ENCODE peak calls at places on chromosomes 2 and 18, in nine cellular contexts. One of them, this sample, is unnamed.

GRCh38 chr2:113240915-113241911 is 37.5 kb downstream of the PAX8 start:
- DNase-seq in cardiac muscle cell: peak; percentile 94
- DNase-seq in heart right ventricle: peak; percentile 45
- DNase-seq in endothelial cell: no peak
- DNase-seq in kidney epithelial cell: peak; percentile 100
- DNase-seq in GM12865: no peak
- DNase-seq in AG04450: peak; percentile 94
- DNase-seq in AG09309: peak; percentile 97
- DNase-seq in neural progenitor cell: no peak
- DNase-seq in this sample: peak; percentile 85

GRCh38 chr2:19187323-19188020 is 171.0 kb downstream of the OSR1 start:
- DNase-seq in AG04450: no peak
- DNase-seq in AG09309: no peak
- DNase-seq in GM12865: no peak
- DNase-seq in kidney epithelial cell: no peak
- DNase-seq in neural progenitor cell: no peak
- DNase-seq in cardiac muscle cell: no peak
- DNase-seq in heart right ventricle: no peak
- DNase-seq in endothelial cell: no peak
- DNase-seq in this sample: no peak

GRCh38 chr18:59957957-59958356 is 58.2 kb downstream of the PMAIP1 start:
- DNase-seq in AG04450: peak; percentile 41
- DNase-seq in neural progenitor cell: no peak
- DNase-seq in endothelial cell: no peak
- DNase-seq in heart right ventricle: peak; percentile 48
- DNase-seq in cardiac muscle cell: peak; percentile 48
- DNase-seq in kidney epithelial cell: peak; percentile 41
- DNase-seq in GM12865: peak; percentile 74
- DNase-seq in AG09309: no peak
- DNase-seq in this sample: no peak

GRCh38 chr18:73462092-73462491 is 594.3 kb upstream of the NETO1 start:
- DNase-seq in AG09309: peak; percentile 87
- DNase-seq in AG04450: peak; percentile 54
- DNase-seq in GM12865: no peak
- DNase-seq in heart right ventricle: no peak
- DNase-seq in cardiac muscle cell: peak; percentile 57
- DNase-seq in endothelial cell: no peak
- DNase-seq in kidney epithelial cell: no peak
- DNase-seq in neural progenitor cell: no peak
- DNase-seq in this sample: no peak

GRCh38 chr2:130183500-130184373 is 1.7 kb downstream of the MZT2B start:
- DNase-seq in endothelial cell: no peak
- DNase-seq in kidney epithelial cell: no peak
- DNase-seq in cardiac muscle cell: peak; percentile 56
- DNase-seq in GM12865: no peak
- DNase-seq in AG09309: no peak
- DNase-seq in neural progenitor cell: peak; percentile 60
- DNase-seq in AG04450: no peak
- DNase-seq in heart right ventricle: peak; percentile 57
- DNase-seq in this sample: no peak

GRCh38 chr2:121819846-121820245 is 64.4 kb downstream of the TSN start:
- DNase-seq in kidney epithelial cell: no peak
- DNase-seq in AG09309: no peak
- DNase-seq in GM12865: no peak
- DNase-seq in heart right ventricle: no peak
- DNase-seq in neural progenitor cell: no peak
- DNase-seq in endothelial cell: no peak
- DNase-seq in cardiac muscle cell: no peak
- DNase-seq in AG04450: no peak
- DNase-seq in this sample: no peak

GRCh38 chr18:22728016-22728415 is 205.1 kb upstream of the RBBP8 start:
- DNase-seq in GM12865: no peak
- DNase-seq in heart right ventricle: no peak
- DNase-seq in AG04450: no peak
- DNase-seq in AG09309: no peak
- DNase-seq in endothelial cell: no peak
- DNase-seq in cardiac muscle cell: no peak
- DNase-seq in kidney epithelial cell: no peak
- DNase-seq in neural progenitor cell: no peak
- DNase-seq in this sample: no peak

GRCh38 chr2:124001681-124002080 is 23.4 kb upstream of the CNTNAP5 start:
- DNase-seq in AG04450: no peak
- DNase-seq in GM12865: no peak
- DNase-seq in AG09309: no peak
- DNase-seq in cardiac muscle cell: no peak
- DNase-seq in kidney epithelial cell: no peak
- DNase-seq in neural progenitor cell: no peak
- DNase-seq in endothelial cell: no peak
- DNase-seq in heart right ventricle: no peak
- DNase-seq in this sample: no peak

GRCh38 chr2:8615252-8616083 is 66.4 kb upstream of the ID2 start:
- DNase-seq in heart right ventricle: no peak
- DNase-seq in endothelial cell: no peak
- DNase-seq in AG04450: no peak
- DNase-seq in neural progenitor cell: no peak
- DNase-seq in cardiac muscle cell: no peak
- DNase-seq in GM12865: no peak
- DNase-seq in AG09309: no peak
- DNase-seq in kidney epithelial cell: no peak
- DNase-seq in this sample: no peak

GRCh38 chr18:77851798-77852197 is 602.1 kb downstream of the GALR1 start:
- DNase-seq in AG04450: no peak
- DNase-seq in endothelial cell: no peak
- DNase-seq in heart right ventricle: no peak
- DNase-seq in kidney epithelial cell: no peak
- DNase-seq in neural progenitor cell: no peak
- DNase-seq in GM12865: no peak
- DNase-seq in cardiac muscle cell: no peak
- DNase-seq in AG09309: no peak
- DNase-seq in this sample: no peak

GRCh38 chr18:46461993-46462392 is 195.0 kb downstream of the LOXHD1 start:
- DNase-seq in AG09309: no peak
- DNase-seq in heart right ventricle: no peak
- DNase-seq in neural progenitor cell: no peak
- DNase-seq in AG04450: no peak
- DNase-seq in endothelial cell: no peak
- DNase-seq in kidney epithelial cell: no peak
- DNase-seq in cardiac muscle cell: no peak
- DNase-seq in GM12865: no peak
- DNase-seq in this sample: no peak

GRCh38 chr2:183665976-183666375 is 541.7 kb downstream of the NUP35 start:
- DNase-seq in neural progenitor cell: no peak
- DNase-seq in GM12865: no peak
- DNase-seq in kidney epithelial cell: peak; percentile 14
- DNase-seq in AG04450: no peak
- DNase-seq in heart right ventricle: no peak
- DNase-seq in AG09309: no peak
- DNase-seq in cardiac muscle cell: no peak
- DNase-seq in endothelial cell: no peak
- DNase-seq in this sample: no peak

GRCh38 chr2:183665403-183665802 is 541.2 kb downstream of the NUP35 start:
- DNase-seq in endothelial cell: no peak
- DNase-seq in heart right ventricle: no peak
- DNase-seq in AG09309: no peak
- DNase-seq in cardiac muscle cell: no peak
- DNase-seq in neural progenitor cell: peak; percentile 18
- DNase-seq in GM12865: no peak
- DNase-seq in AG04450: no peak
- DNase-seq in kidney epithelial cell: no peak
- DNase-seq in this sample: no peak

GRCh38 chr2:183671233-183671632 is 547.0 kb downstream of the NUP35 start:
- DNase-seq in endothelial cell: no peak
- DNase-seq in AG04450: no peak
- DNase-seq in AG09309: no peak
- DNase-seq in kidney epithelial cell: no peak
- DNase-seq in heart right ventricle: no peak
- DNase-seq in neural progenitor cell: no peak
- DNase-seq in cardiac muscle cell: no peak
- DNase-seq in GM12865: no peak
- DNase-seq in this sample: no peak
- TF ChIP-seq CTCF in endothelial cell: no peak
- TF ChIP-seq CTCF in AG04450: no peak
- TF ChIP-seq CTCF in AG09309: no peak
- TF ChIP-seq CTCF in kidney epithelial cell: no peak
- TF ChIP-seq CTCF in heart right ventricle: no peak
- TF ChIP-seq CTCF in neural progenitor cell: no peak
- TF ChIP-seq CTCF in cardiac muscle cell: no peak
- TF ChIP-seq CTCF in GM12865: no peak
- TF ChIP-seq CTCF in this sample: no peak

GRCh38 chr2:23651187-23651983 is 266.4 kb downstream of the KLHL29 start:
- DNase-seq in endothelial cell: no peak
- DNase-seq in AG04450: peak; percentile 43
- DNase-seq in neural progenitor cell: no peak
- DNase-seq in kidney epithelial cell: peak; percentile 69
- DNase-seq in cardiac muscle cell: peak; percentile 71
- DNase-seq in AG09309: peak; percentile 32
- DNase-seq in heart right ventricle: no peak
- DNase-seq in GM12865: no peak
- DNase-seq in this sample: no peak

GRCh38 chr2:23656597-23656973 is 270.3 kb downstream of the ATAD2B start:
- DNase-seq in kidney epithelial cell: no peak
- DNase-seq in AG04450: no peak
- DNase-seq in endothelial cell: no peak
- DNase-seq in cardiac muscle cell: peak; percentile 12
- DNase-seq in GM12865: no peak
- DNase-seq in AG09309: no peak
- DNase-seq in heart right ventricle: no peak
- DNase-seq in neural progenitor cell: no peak
- DNase-seq in this sample: no peak

GRCh38 chr2:23655862-23656596 is 270.9 kb downstream of the ATAD2B start:
- DNase-seq in heart right ventricle: no peak
- DNase-seq in neural progenitor cell: no peak
- DNase-seq in GM12865: no peak
- DNase-seq in kidney epithelial cell: no peak
- DNase-seq in AG04450: no peak
- DNase-seq in AG09309: no peak
- DNase-seq in cardiac muscle cell: peak; percentile 22
- DNase-seq in endothelial cell: no peak
- DNase-seq in this sample: no peak

GRCh38 chr2:23654756-23655155 is 269.8 kb downstream of the KLHL29 start:
- DNase-seq in AG04450: no peak
- DNase-seq in GM12865: no peak
- DNase-seq in AG09309: no peak
- DNase-seq in heart right ventricle: no peak
- DNase-seq in cardiac muscle cell: no peak
- DNase-seq in neural progenitor cell: no peak
- DNase-seq in endothelial cell: no peak
- DNase-seq in kidney epithelial cell: no peak
- DNase-seq in this sample: no peak

DNA sequence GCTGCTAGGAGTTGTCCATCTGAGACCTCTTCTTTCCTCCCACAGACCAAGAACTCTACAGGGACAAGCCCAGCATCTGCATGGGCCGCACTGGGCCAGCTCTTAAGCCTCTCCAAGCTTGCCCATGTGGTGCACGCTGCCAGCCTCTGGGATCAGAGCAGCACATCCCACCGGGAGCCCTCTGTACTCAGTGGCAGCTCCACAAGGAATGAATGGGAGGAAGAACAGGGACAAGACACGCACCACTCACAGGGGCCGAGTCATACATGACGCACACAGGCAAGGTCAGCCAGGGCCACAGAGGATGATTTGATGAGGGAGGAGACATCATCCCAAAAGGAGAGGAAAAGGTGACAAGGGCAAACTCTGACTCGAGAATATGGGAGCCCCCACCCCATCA is 268.3 kb downstream of the KLHL29 start:
- DNase-seq in neural progenitor cell: no peak
- DNase-seq in endothelial cell: no peak
- DNase-seq in AG09309: no peak
- DNase-seq in cardiac muscle cell: no peak
- DNase-seq in kidney epithelial cell: no peak
- DNase-seq in heart right ventricle: no peak
- DNase-seq in AG04450: no peak
- DNase-seq in GM12865: no peak
- DNase-seq in this sample: no peak
- TF ChIP-seq CTCF in neural progenitor cell: no peak
- TF ChIP-seq CTCF in endothelial cell: no peak
- TF ChIP-seq CTCF in AG09309: no peak
- TF ChIP-seq CTCF in cardiac muscle cell: no peak
- TF ChIP-seq CTCF in kidney epithelial cell: no peak
- TF ChIP-seq CTCF in heart right ventricle: no peak
- TF ChIP-seq CTCF in AG04450: no peak
- TF ChIP-seq CTCF in GM12865: no peak
- TF ChIP-seq CTCF in this sample: no peak

DNA sequence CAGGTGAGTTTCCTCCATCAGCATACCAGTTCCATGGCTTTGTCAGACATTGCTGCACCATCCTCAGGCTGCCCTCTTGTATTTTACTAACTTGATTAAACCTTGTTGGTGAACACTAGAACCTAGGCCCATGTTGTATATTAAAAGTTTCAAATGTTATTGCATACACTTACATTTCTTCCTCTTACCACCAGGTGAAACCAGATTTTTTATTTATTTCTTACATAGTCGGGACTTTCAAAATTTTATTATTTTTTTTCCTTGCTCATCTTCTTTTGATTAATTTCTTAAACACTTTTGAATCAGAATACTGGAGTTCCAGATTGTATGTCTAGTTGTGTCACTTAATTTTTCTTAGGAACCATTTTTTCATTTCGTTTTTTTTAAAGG is 5.9 kb downstream of the CERS6 start:
- DNase-seq in kidney epithelial cell: no peak
- DNase-seq in GM12865: no peak
- DNase-seq in AG09309: no peak
- DNase-seq in cardiac muscle cell: no peak
- DNase-seq in AG04450: no peak
- DNase-seq in heart right ventricle: no peak
- DNase-seq in neural progenitor cell: no peak
- DNase-seq in endothelial cell: no peak
- DNase-seq in this sample: no peak
- TF ChIP-seq CTCF in kidney epithelial cell: no peak
- TF ChIP-seq CTCF in GM12865: no peak
- TF ChIP-seq CTCF in AG09309: no peak
- TF ChIP-seq CTCF in cardiac muscle cell: no peak
- TF ChIP-seq CTCF in AG04450: no peak
- TF ChIP-seq CTCF in heart right ventricle: no peak
- TF ChIP-seq CTCF in neural progenitor cell: no peak
- TF ChIP-seq CTCF in endothelial cell: peak; percentile 41
- TF ChIP-seq CTCF in this sample: no peak

DNA sequence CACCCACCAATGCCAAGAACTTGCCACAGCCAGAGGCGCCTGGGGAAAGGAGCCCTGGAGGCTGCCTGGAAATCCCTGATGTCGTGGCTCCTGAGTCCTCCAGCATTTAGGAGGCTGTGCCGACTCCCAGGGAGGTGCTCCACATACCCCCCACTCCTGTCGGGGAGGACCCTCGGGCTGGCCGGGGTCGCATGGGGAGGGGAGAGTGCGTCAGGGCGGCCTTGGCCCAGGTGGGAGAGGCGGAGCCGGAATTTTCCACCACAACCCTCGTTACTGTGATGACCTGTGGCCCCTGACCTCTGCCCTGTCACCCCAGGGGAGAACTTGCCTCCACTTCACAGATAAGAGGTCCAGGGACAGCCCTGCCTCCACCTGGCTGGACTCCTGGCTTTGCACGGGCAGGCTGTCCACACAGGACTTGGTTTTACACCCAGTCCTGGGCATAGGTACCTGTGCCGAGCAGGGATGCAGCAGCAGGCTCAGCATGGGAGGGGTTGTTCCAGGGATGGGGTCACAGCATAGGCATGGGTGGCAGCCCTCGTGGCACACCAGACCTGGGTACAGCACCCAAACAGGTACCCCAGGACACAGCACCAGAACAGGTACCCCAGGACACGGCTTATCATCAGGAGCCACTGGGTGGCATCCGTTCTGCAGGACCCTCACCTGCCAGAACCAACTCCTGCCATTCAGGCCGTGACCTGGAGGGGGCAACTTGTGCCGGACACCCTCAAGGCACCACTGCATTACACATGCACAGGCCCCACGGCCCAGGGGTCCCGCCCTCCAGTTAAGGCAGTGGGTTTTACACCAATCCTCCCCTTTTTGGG is 12.3 kb upstream of the AGXT start:
- DNase-seq in endothelial cell: no peak
- DNase-seq in heart right ventricle: no peak
- DNase-seq in AG09309: no peak
- DNase-seq in kidney epithelial cell: no peak
- DNase-seq in GM12865: peak; percentile 41
- DNase-seq in neural progenitor cell: peak; percentile 46
- DNase-seq in AG04450: no peak
- DNase-seq in cardiac muscle cell: no peak
- DNase-seq in this sample: no peak
- TF ChIP-seq CTCF in endothelial cell: no peak
- TF ChIP-seq CTCF in heart right ventricle: no peak
- TF ChIP-seq CTCF in AG09309: peak; percentile 5
- TF ChIP-seq CTCF in kidney epithelial cell: peak; percentile 15
- TF ChIP-seq CTCF in GM12865: peak; percentile 27
- TF ChIP-seq CTCF in neural progenitor cell: peak; percentile 46
- TF ChIP-seq CTCF in AG04450: no peak
- TF ChIP-seq CTCF in cardiac muscle cell: no peak
- TF ChIP-seq CTCF in this sample: no peak

This sample was measured in CD14-positive monocyte.